ENCODE peak calls at places on chromosome 10, in ten cellular contexts. K is thoracic aorta, N is ovary, L is OCI-LY7, W is SJSA1, O is psoas muscle, U is mesendoderm, E is cardiac muscle cell, T is left ventricle myocardium inferior, V is IMR-90. D is an unnamed sample.

GRCh38 chr10:73920084-73920483 is 9.2 kb downstream of the PLAU start:
- DNase-seq in T (peak; percentile 55), L (peak; percentile 86), E (no peak), W (no peak), U (peak; percentile 65), O (peak; percentile 68), K (no peak), V (no peak), N (peak; percentile 31), D (no peak)

GRCh38 chr10:12081879-12082560 is 13.3 kb downstream of the DHTKD1 start:
- DNase-seq in T (no peak), K (no peak), O (no peak), L (no peak), V (peak; percentile 68), W (peak; percentile 41), U (no peak), N (no peak), E (no peak), D (no peak)

GRCh38 chr10:12539350-12540164 is 190.2 kb downstream of the CAMK1D start:
- DNase-seq in V (no peak), T (no peak), N (no peak), W (no peak), O (peak; percentile 52), E (no peak), L (no peak), K (no peak), U (no peak), D (peak; percentile 82)

GRCh38 chr10:50260791-50261281 is 9.5 kb upstream of the ASAH2 start:
- DNase-seq in W (no peak), U (no peak), V (peak; percentile 11), N (no peak), E (no peak), O (no peak), K (no peak), L (peak; percentile 37), T (no peak), D (no peak)

GRCh38 chr10:22984066-22984465 is 56.2 kb downstream of the ARMC3 start:
- DNase-seq in L (no peak), E (no peak), O (no peak), V (no peak), K (no peak), U (no peak), W (no peak), T (no peak), N (no peak), D (no peak)

GRCh38 chr10:21181451-21181850 is 284.3 kb upstream of the NEBL start:
- DNase-seq in N (no peak), T (no peak), O (no peak), E (no peak), L (no peak), V (no peak), U (no peak), W (no peak), K (no peak), D (no peak)

GRCh38 chr10:85612833-85613232 is 753.8 kb downstream of the GRID1 start:
- DNase-seq in U (peak; percentile 25), L (peak; percentile 7), W (no peak), N (no peak), K (no peak), E (no peak), V (no peak), O (no peak), T (no peak), D (no peak)

GRCh38 chr10:101012525-101013364 is 13.1 kb downstream of the LZTS2 start:
- DNase-seq in U (peak; percentile 92), W (peak; percentile 98), N (peak; percentile 91), L (peak; percentile 79), E (peak; percentile 91), O (peak; percentile 89), V (peak; percentile 95), K (peak; percentile 65), T (peak; percentile 87), D (peak; percentile 94)

GRCh38 chr10:31477584-31477983 is 158.6 kb downstream of the ZEB1 start:
- DNase-seq in K (no peak), N (no peak), T (no peak), O (no peak), V (peak; percentile 15), L (no peak), W (no peak), U (no peak), E (no peak), D (no peak)

GRCh38 chr10:59587083-59587755 is 122.4 kb downstream of the SLC16A9 start:
- DNase-seq in U (no peak), N (no peak), L (no peak), K (no peak), W (no peak), O (no peak), T (no peak), V (no peak), E (no peak), D (no peak)

GRCh38 chr10:90856261-90856660 is 1.6 kb downstream of the HTR7 start:
- DNase-seq in L (no peak), U (peak; percentile 57), N (no peak), V (no peak), E (peak; percentile 1), K (no peak), O (no peak), T (no peak), W (no peak), D (no peak)

DNA sequence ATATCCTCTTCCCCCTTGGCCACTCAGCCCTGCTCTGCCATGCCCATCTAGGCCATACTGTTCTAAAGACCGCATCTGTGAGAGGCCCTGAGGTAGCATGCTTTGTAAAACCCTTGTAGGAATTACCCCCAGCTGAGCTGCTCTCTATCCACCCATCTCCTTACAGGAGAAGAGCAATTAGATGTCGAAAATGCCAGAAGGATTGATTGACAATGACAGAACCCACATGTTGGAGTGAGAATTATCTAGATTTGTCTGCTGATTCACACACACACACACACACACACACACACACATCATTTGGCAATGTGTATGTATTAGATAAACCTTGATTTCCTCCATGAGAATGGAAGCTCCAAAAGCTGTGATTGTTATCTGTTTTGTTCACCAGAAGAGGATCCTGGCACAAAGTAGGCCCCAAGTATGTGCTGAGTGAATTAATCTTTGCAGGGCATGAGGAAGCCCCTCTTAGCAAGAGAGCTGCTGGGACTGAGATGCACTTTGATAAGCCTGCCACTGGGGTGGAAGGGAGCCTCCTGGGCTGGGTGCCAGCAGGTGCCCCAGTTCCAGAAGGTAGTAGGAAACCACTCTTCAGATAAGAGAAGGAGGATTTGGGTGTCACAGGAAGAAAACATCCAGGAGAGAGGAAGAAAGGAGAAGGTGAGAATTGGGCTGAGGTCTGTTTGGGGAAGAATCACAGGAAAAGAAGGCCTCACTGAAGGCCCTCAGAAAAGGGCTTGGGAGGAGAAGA is 187.5 kb upstream of the ADO start:
- DNase-seq in O (no peak), E (no peak), U (no peak), V (no peak), L (peak; percentile 57), T (no peak), K (no peak), N (no peak), W (no peak), D (no peak)
- H3K27ac ChIP-seq in O (no peak overlapping the region), E (no peak overlapping the region), U (no peak overlapping the region), V (no peak overlapping the region), L (no peak overlapping the region), T (no peak overlapping the region), K (no peak overlapping the region), N (no peak overlapping the region), W (no peak overlapping the region), D (no peak overlapping the region)

GRCh38 chr10:4242561-4243035 is 457.6 kb upstream of the KLF6 start:
- DNase-seq in E (peak; percentile 11), N (no peak), L (no peak), T (peak; percentile 55), U (peak; percentile 52), W (peak; percentile 79), V (peak; percentile 92), K (no peak), O (no peak), D (no peak)

GRCh38 chr10:4243651-4244050 is 458.6 kb upstream of the KLF6 start:
- DNase-seq in K (peak; percentile 61), U (peak; percentile 57), L (no peak), T (no peak), E (no peak), V (peak; percentile 100), O (no peak), N (no peak), W (peak; percentile 95), D (no peak)

GRCh38 chr10:4243169-4243568 is 458.2 kb upstream of the KLF6 start:
- DNase-seq in V (no peak), E (no peak), O (no peak), L (no peak), T (no peak), U (no peak), N (no peak), K (no peak), W (peak; percentile 67), D (no peak)

GRCh38 chr10:4241724-4242345 is 456.8 kb upstream of the KLF6 start:
- DNase-seq in V (peak; percentile 100), L (no peak), K (no peak), U (peak; percentile 65), T (peak; percentile 30), N (no peak), O (no peak), W (peak; percentile 93), E (peak; percentile 44), D (no peak)

GRCh38 chr10:4240641-4241197 is 455.7 kb upstream of the KLF6 start:
- DNase-seq in V (peak; percentile 96), E (no peak), L (no peak), T (no peak), K (no peak), O (no peak), N (no peak), U (peak; percentile 57), W (peak; percentile 55), D (no peak)
- H3K4me1 ChIP-seq in V (peaks cover 9% of the 10 kb centered on the region), E (peaks cover 29% of the 10 kb centered on the region), L (no peaks in the 10 kb centered on the region), T (peaks cover 46% of the 10 kb centered on the region), K (peaks cover 6% of the 10 kb centered on the region), O (peaks cover 33% of the 10 kb centered on the region), N (peaks cover 3% of the 10 kb centered on the region), U (peaks cover 2% of the 10 kb centered on the region), W (peaks cover 35% of the 10 kb centered on the region), D (peaks cover 37% of the 10 kb centered on the region)

DNA sequence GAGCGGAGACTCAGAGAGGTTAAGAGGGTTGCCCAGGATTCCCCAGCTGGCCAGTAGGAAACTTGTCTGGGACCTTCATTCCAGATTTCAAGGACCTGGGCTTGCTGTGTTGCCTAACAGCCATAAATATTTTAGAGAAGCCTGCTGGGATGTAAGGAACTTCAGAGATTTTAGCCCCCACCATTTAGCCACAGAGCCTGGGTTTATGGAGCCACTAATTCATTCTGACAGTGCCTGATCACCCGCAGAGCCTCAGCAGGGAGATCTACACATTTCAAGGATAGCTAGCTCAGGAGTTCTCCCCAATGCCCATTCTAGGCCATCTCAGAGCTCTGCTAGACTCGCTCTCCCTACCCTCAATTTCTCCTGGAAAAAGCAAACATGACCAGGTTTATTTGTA is 56.5 kb upstream of the TRUB1 start:
- DNase-seq in N (no peak), E (no peak), U (peak; percentile 82), V (no peak), L (no peak), W (no peak), K (no peak), O (no peak), T (no peak), D (no peak)
- H3K27ac ChIP-seq in N (no peak overlapping the region), E (no peak overlapping the region), U (peak overlapping the region; percentile 31), V (no peak overlapping the region), L (no peak overlapping the region), W (no peak overlapping the region), K (no peak overlapping the region), O (no peak overlapping the region), T (no peak overlapping the region), D (no peak overlapping the region)

DNA sequence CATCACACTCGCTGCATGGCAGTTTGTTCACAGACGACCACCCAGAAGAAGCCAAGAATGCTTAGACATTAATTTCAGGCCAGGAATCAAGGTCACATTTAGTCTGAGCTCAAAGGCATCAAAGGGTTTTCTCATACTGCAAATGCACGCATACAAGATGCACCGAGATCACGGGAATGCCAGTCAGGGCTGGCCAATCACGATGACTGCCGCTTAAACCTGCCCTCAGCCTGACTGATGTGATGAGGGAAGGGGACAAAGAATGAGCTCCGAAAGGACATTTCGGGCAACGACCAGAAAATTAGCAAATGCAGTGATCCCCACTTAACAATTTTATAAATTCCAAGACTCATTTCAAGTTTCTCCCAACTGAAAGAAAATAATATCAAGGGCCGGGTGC is 20.2 kb downstream of the CTBP2 start:
- DNase-seq in U (no peak), L (no peak), O (no peak), V (no peak), W (no peak), K (no peak), N (peak; percentile 12), E (no peak), T (no peak), D (no peak)
- H3K4me1 ChIP-seq in U (peaks cover 18% of the 10 kb centered on the region), L (no peaks in the 10 kb centered on the region), O (peaks cover 75% of the 10 kb centered on the region), V (peaks cover 9% of the 10 kb centered on the region), W (peaks cover 4% of the 10 kb centered on the region), K (peaks cover 14% of the 10 kb centered on the region), N (peaks cover 41% of the 10 kb centered on the region), E (peaks cover 43% of the 10 kb centered on the region), T (peaks cover 88% of the 10 kb centered on the region), D (peaks cover 17% of the 10 kb centered on the region)

D was measured in suprapubic skin.